ENCODE peak calls at places on chromosomes 5 and 9, in four cellular contexts. Z, K, M and Y are unnamed samples.

GRCh38 chr9:21746550-21746949 is 55.9 kb upstream of the MTAP start:
- DNase-seq in Z (no peak), M (no peak), K (no peak), Y (no peak)

GRCh38 chr5:90689064-90689463 is 130.5 kb downstream of the ADGRV1 start:
- DNase-seq in M (no peak), Z (no peak), K (no peak), Y (no peak)

GRCh38 chr9:109802491-109802890 is 22.5 kb downstream of the PALM2AKAP2 start:
- DNase-seq in M (no peak), K (no peak), Z (no peak), Y (no peak)

GRCh38 chr9:88998911-88999310 is 7.6 kb downstream of the S1PR3 start:
- DNase-seq in M (no peak), K (peak), Z (peak), Y (no peak)

GRCh38 chr9:103574056-103574455 is 520.1 kb upstream of the SMC2 start:
- DNase-seq in Z (no peak), K (no peak), M (no peak), Y (no peak)

GRCh38 chr9:124941689-124942561 is 1.0 kb upstream of the GOLGA1 start:
- DNase-seq in K (peak), M (peak), Z (peak), Y (no peak)

GRCh38 chr9:27352457-27353188 is 55.7 kb upstream of the EQTN start:
- DNase-seq in K (no peak), Z (no peak), M (no peak), Y (no peak)

GRCh38 chr5:53151713-53152458 is 42.3 kb upstream of the MOCS2 start:
- DNase-seq in Z (no peak), K (peak), M (no peak), Y (peak)

GRCh38 chr5:65663804-65664521 is 39.1 kb downstream of the SHLD3 start:
- DNase-seq in M (peak), K (no peak), Z (no peak), Y (no peak)

GRCh38 chr5:111755942-111756353 is 1.0 kb downstream of the NREP start:
- DNase-seq in K (no peak), M (no peak), Z (no peak), Y (no peak)

GRCh38 chr9:16885896-16886295 is 15.4 kb upstream of the BNC2 start:
- DNase-seq in M (no peak), Z (no peak), K (no peak), Y (no peak)

GRCh38 chr9:105341784-105342183 is 97.3 kb downstream of the SLC44A1 start:
- DNase-seq in M (no peak), Z (no peak), K (no peak), Y (no peak)

GRCh38 chr5:66617223-66617861 is 21.1 kb downstream of the MAST4 start:
- DNase-seq in K (no peak), M (no peak), Z (no peak), Y (no peak)

GRCh38 chr5:134577022-134577795 is 51.7 kb downstream of the JADE2 start:
- DNase-seq in Z (no peak), K (no peak), M (no peak), Y (no peak)

GRCh38 chr9:137021979-137022619 is 5.9 kb downstream of the ABCA2 start:
- DNase-seq in K (no peak), Z (no peak), M (no peak), Y (no peak)

GRCh38 chr5:69271376-69271775 is 36.7 kb downstream of the CDK7 start:
- DNase-seq in M (no peak), K (no peak), Z (no peak), Y (peak)

GRCh38 chr5:67215592-67216471 is 19.2 kb upstream of the CD180 start:
- DNase-seq in Z (peak), K (peak), M (peak), Y (peak)

GRCh38 chr9:21392270-21392669 is 7.1 kb upstream of the IFNA2 start:
- DNase-seq in Z (no peak), K (no peak), M (peak), Y (no peak)

GRCh38 chr9:20604561-20604960 is 17.7 kb downstream of the MLLT3 start:
- DNase-seq in K (no peak), M (no peak), Z (no peak), Y (no peak)

GRCh38 chr5:168752416-168753190 is 173.4 kb upstream of the PANK3 start:
- DNase-seq in M (no peak), K (peak), Z (no peak), Y (no peak)

GRCh38 chr9:77961541-77961940 is 70.1 kb downstream of the GNAQ start:
- DNase-seq in Z (no peak), M (no peak), K (no peak), Y (no peak)

GRCh38 chr9:137683307-137683864 is 64.6 kb downstream of the EHMT1 start:
- DNase-seq in Z (no peak), M (no peak), K (peak), Y (no peak)

GRCh38 chr9:94061864-94062263 is 22.4 kb upstream of the PTPDC1 start:
- DNase-seq in K (no peak), Z (no peak), M (no peak), Y (no peak)

GRCh38 chr5:158777647-158778368 is 321.9 kb downstream of the EBF1 start:
- DNase-seq in Z (no peak), M (peak), K (no peak), Y (no peak)

GRCh38 chr9:109463924-109464625 is 34.0 kb downstream of the PTPN3 start:
- DNase-seq in Z (no peak), M (no peak), K (no peak), Y (no peak)

GRCh38 chr5:61933787-61934626 is 372.0 kb upstream of the KIF2A start:
- DNase-seq in M (peak), Z (no peak), K (no peak), Y (no peak)

GRCh38 chr9:14141736-14142135 is 172.2 kb downstream of the NFIB start:
- DNase-seq in K (no peak), Z (no peak), M (no peak), Y (no peak)

GRCh38 chr9:73714294-73714693 is 562.6 kb downstream of the ANXA1 start:
- DNase-seq in M (no peak), Z (no peak), K (no peak), Y (no peak)

GRCh38 chr5:144944936-144945335 is 774.3 kb downstream of the KCTD16 start:
- DNase-seq in Z (no peak), K (no peak), M (no peak), Y (no peak)

GRCh38 chr5:91383956-91384300 is 811 bp upstream of the ARRDC3 start:
- DNase-seq in M (peak), Z (no peak), K (no peak), Y (no peak)

GRCh38 chr5:90301248-90301647 is 108.3 kb downstream of the CETN3 start:
- DNase-seq in M (no peak), K (no peak), Z (no peak), Y (no peak)

GRCh38 chr9:84953797-84954695 is 284.5 kb downstream of the NTRK2 start:
- DNase-seq in Z (peak), M (peak), K (peak), Y (peak)

GRCh38 chr9:25350011-25350410 is 328.2 kb downstream of the TUSC1 start:
- DNase-seq in M (no peak), K (no peak), Z (no peak), Y (no peak)

GRCh38 chr5:75622564-75622963 is 11.3 kb downstream of the ANKDD1B start:
- DNase-seq in Z (no peak), M (no peak), K (no peak), Y (no peak)

GRCh38 chr5:180070726-180071417 is 687 bp downstream of the RNF130 start:
- DNase-seq in K (peak), Z (no peak), M (peak), Y (no peak)

GRCh38 chr9:115992834-115993233 is 160.8 kb upstream of the PAPPA start:
- DNase-seq in K (no peak), Z (no peak), M (no peak), Y (no peak)
- TF ChIP-seq CTCF in K (no peak), Z (no peak), M (no peak), Y (no peak)

GRCh38 chr5:131164931-131165727 is at the start of gene HINT1:
- DNase-seq in Z (peak), K (peak), M (peak), Y (peak)
- TF ChIP-seq CTCF in Z (peak), K (no peak), M (no peak), Y (no peak)

GRCh38 chr5:59661939-59662615 is 231.4 kb downstream of the PDE4D start:
- DNase-seq in M (no peak), K (no peak), Z (no peak), Y (no peak)

GRCh38 chr5:59665086-59665831 is 228.3 kb downstream of the PDE4D start:
- DNase-seq in K (no peak), Z (no peak), M (no peak), Y (no peak)

GRCh38 chr5:59656351-59657254 is 236.9 kb downstream of the PDE4D start:
- DNase-seq in M (no peak), Z (no peak), K (no peak), Y (no peak)

GRCh38 chr5:59661306-59661705 is 232.2 kb downstream of the PDE4D start:
- DNase-seq in K (no peak), M (no peak), Z (no peak), Y (no peak)

GRCh38 chr5:59660737-59661136 is 232.8 kb downstream of the PDE4D start:
- DNase-seq in K (no peak), M (no peak), Z (no peak), Y (no peak)
- TF ChIP-seq CTCF in K (peak), M (peak), Z (peak), Y (peak)

GRCh38 chr9:71223953-71224538 is 102.6 kb upstream of the TRPM3 start:
- DNase-seq in M (no peak), Z (no peak), K (no peak), Y (no peak)
- TF ChIP-seq CTCF in M (no peak), Z (no peak), K (no peak), Y (no peak)

GRCh38 chr9:135907446-135908333 is at the start of gene CAMSAP1:
- DNase-seq in Z (peak), K (peak), M (peak), Y (peak)
- TF ChIP-seq CTCF in Z (no peak), K (no peak), M (no peak), Y (no peak)

GRCh38 chr5:114903767-114904166 is 265.9 kb downstream of the TRIM36 start:
- DNase-seq in Z (no peak), M (no peak), K (no peak), Y (no peak)

GRCh38 chr5:114898602-114899001 is 271.1 kb downstream of the TRIM36 start:
- DNase-seq in Z (no peak), K (no peak), M (no peak), Y (no peak)
- TF ChIP-seq CTCF in Z (no peak), K (no peak), M (no peak), Y (no peak)